ENCODE peak calls at places on chromosomes 16 and 17, in ten cellular contexts. One of them, this sample, is unnamed.

GRCh38 chr17:978110-979093 is 1.2 kb downstream of the NXN start:
- DNase-seq in heart right ventricle: peak; percentile 41
- DNase-seq in AG09319: no peak
- DNase-seq in fibroblast of lung: peak; percentile 44
- DNase-seq in C1 segment of cervical spinal cord: no peak
- DNase-seq in endodermal cell: peak; percentile 84
- DNase-seq in HCEC 1CT: peak; percentile 44
- DNase-seq in nucleus accumbens: no peak
- DNase-seq in central memory CD4-positive, alpha-beta T cell: no peak
- DNase-seq in stimulated activated CD8-positive, alpha-beta memory T cell treated with anti-CD3 and anti-CD28 coated beads, Interleukin-4, amount 100 ng/mL, for 1 hour: no peak
- DNase-seq in this sample: peak; percentile 24

GRCh38 chr17:64385187-64386083 is 5.2 kb downstream of the PECAM1 start:
- DNase-seq in heart right ventricle: peak; percentile 67
- DNase-seq in AG09319: peak; percentile 69
- DNase-seq in fibroblast of lung: peak; percentile 96
- DNase-seq in C1 segment of cervical spinal cord: no peak
- DNase-seq in endodermal cell: no peak
- DNase-seq in HCEC 1CT: peak; percentile 96
- DNase-seq in nucleus accumbens: no peak
- DNase-seq in central memory CD4-positive, alpha-beta T cell: no peak
- DNase-seq in stimulated activated CD8-positive, alpha-beta memory T cell treated with anti-CD3 and anti-CD28 coated beads, Interleukin-4, amount 100 ng/mL, for 1 hour: peak; percentile 44
- DNase-seq in this sample: peak; percentile 98

GRCh38 chr17:82586576-82587233 is 61.5 kb downstream of the WDR45B start:
- DNase-seq in heart right ventricle: no peak
- DNase-seq in AG09319: no peak
- DNase-seq in fibroblast of lung: no peak
- DNase-seq in C1 segment of cervical spinal cord: no peak
- DNase-seq in endodermal cell: no peak
- DNase-seq in HCEC 1CT: no peak
- DNase-seq in nucleus accumbens: no peak
- DNase-seq in central memory CD4-positive, alpha-beta T cell: no peak
- DNase-seq in stimulated activated CD8-positive, alpha-beta memory T cell treated with anti-CD3 and anti-CD28 coated beads, Interleukin-4, amount 100 ng/mL, for 1 hour: no peak
- DNase-seq in this sample: no peak

GRCh38 chr17:54899721-54900456 is 763 bp upstream of the TOM1L1 start:
- DNase-seq in heart right ventricle: no peak
- DNase-seq in AG09319: no peak
- DNase-seq in fibroblast of lung: no peak
- DNase-seq in C1 segment of cervical spinal cord: no peak
- DNase-seq in endodermal cell: peak; percentile 80
- DNase-seq in HCEC 1CT: no peak
- DNase-seq in nucleus accumbens: no peak
- DNase-seq in central memory CD4-positive, alpha-beta T cell: no peak
- DNase-seq in stimulated activated CD8-positive, alpha-beta memory T cell treated with anti-CD3 and anti-CD28 coated beads, Interleukin-4, amount 100 ng/mL, for 1 hour: no peak
- DNase-seq in this sample: no peak

GRCh38 chr16:48252013-48252412 is 4.7 kb upstream of the ABCC11 start:
- DNase-seq in heart right ventricle: no peak
- DNase-seq in AG09319: no peak
- DNase-seq in fibroblast of lung: no peak
- DNase-seq in C1 segment of cervical spinal cord: no peak
- DNase-seq in endodermal cell: no peak
- DNase-seq in HCEC 1CT: no peak
- DNase-seq in nucleus accumbens: no peak
- DNase-seq in central memory CD4-positive, alpha-beta T cell: no peak
- DNase-seq in stimulated activated CD8-positive, alpha-beta memory T cell treated with anti-CD3 and anti-CD28 coated beads, Interleukin-4, amount 100 ng/mL, for 1 hour: no peak
- DNase-seq in this sample: no peak

GRCh38 chr16:73020409-73020884 is 27.5 kb downstream of the ZFHX3 start:
- DNase-seq in heart right ventricle: peak; percentile 74
- DNase-seq in AG09319: peak; percentile 88
- DNase-seq in fibroblast of lung: peak; percentile 96
- DNase-seq in C1 segment of cervical spinal cord: peak; percentile 12
- DNase-seq in endodermal cell: peak; percentile 40
- DNase-seq in HCEC 1CT: peak; percentile 89
- DNase-seq in nucleus accumbens: no peak
- DNase-seq in central memory CD4-positive, alpha-beta T cell: no peak
- DNase-seq in stimulated activated CD8-positive, alpha-beta memory T cell treated with anti-CD3 and anti-CD28 coated beads, Interleukin-4, amount 100 ng/mL, for 1 hour: no peak
- DNase-seq in this sample: peak; percentile 90

GRCh38 chr17:41478240-41478639 is 2.7 kb downstream of the KRT35 start:
- DNase-seq in heart right ventricle: no peak
- DNase-seq in AG09319: no peak
- DNase-seq in fibroblast of lung: no peak
- DNase-seq in C1 segment of cervical spinal cord: no peak
- DNase-seq in endodermal cell: no peak
- DNase-seq in HCEC 1CT: no peak
- DNase-seq in nucleus accumbens: no peak
- DNase-seq in central memory CD4-positive, alpha-beta T cell: no peak
- DNase-seq in stimulated activated CD8-positive, alpha-beta memory T cell treated with anti-CD3 and anti-CD28 coated beads, Interleukin-4, amount 100 ng/mL, for 1 hour: no peak
- DNase-seq in this sample: no peak

GRCh38 chr16:79980650-79981521 is 380.3 kb upstream of the MAF start:
- DNase-seq in heart right ventricle: no peak
- DNase-seq in AG09319: no peak
- DNase-seq in fibroblast of lung: no peak
- DNase-seq in C1 segment of cervical spinal cord: peak; percentile 58
- DNase-seq in endodermal cell: no peak
- DNase-seq in HCEC 1CT: no peak
- DNase-seq in nucleus accumbens: peak; percentile 38
- DNase-seq in central memory CD4-positive, alpha-beta T cell: no peak
- DNase-seq in stimulated activated CD8-positive, alpha-beta memory T cell treated with anti-CD3 and anti-CD28 coated beads, Interleukin-4, amount 100 ng/mL, for 1 hour: no peak
- DNase-seq in this sample: no peak

GRCh38 chr17:77445030-77445907 is 304.5 kb downstream of the SEC14L1 start:
- DNase-seq in heart right ventricle: no peak
- DNase-seq in AG09319: peak; percentile 88
- DNase-seq in fibroblast of lung: peak; percentile 91
- DNase-seq in C1 segment of cervical spinal cord: peak; percentile 28
- DNase-seq in endodermal cell: no peak
- DNase-seq in HCEC 1CT: peak; percentile 54
- DNase-seq in nucleus accumbens: no peak
- DNase-seq in central memory CD4-positive, alpha-beta T cell: peak; percentile 96
- DNase-seq in stimulated activated CD8-positive, alpha-beta memory T cell treated with anti-CD3 and anti-CD28 coated beads, Interleukin-4, amount 100 ng/mL, for 1 hour: no peak
- DNase-seq in this sample: no peak

GRCh38 chr16:75621170-75621477 is 2.0 kb downstream of the ADAT1 start:
- DNase-seq in heart right ventricle: no peak
- DNase-seq in AG09319: no peak
- DNase-seq in fibroblast of lung: peak; percentile 60
- DNase-seq in C1 segment of cervical spinal cord: no peak
- DNase-seq in endodermal cell: peak; percentile 52
- DNase-seq in HCEC 1CT: peak; percentile 34
- DNase-seq in nucleus accumbens: no peak
- DNase-seq in central memory CD4-positive, alpha-beta T cell: no peak
- DNase-seq in stimulated activated CD8-positive, alpha-beta memory T cell treated with anti-CD3 and anti-CD28 coated beads, Interleukin-4, amount 100 ng/mL, for 1 hour: no peak
- DNase-seq in this sample: peak; percentile 46

GRCh38 chr16:4376126-4376819 is 4.6 kb downstream of the VASN start:
- DNase-seq in heart right ventricle: peak; percentile 86
- DNase-seq in AG09319: peak; percentile 79
- DNase-seq in fibroblast of lung: peak; percentile 90
- DNase-seq in C1 segment of cervical spinal cord: peak; percentile 74
- DNase-seq in endodermal cell: no peak
- DNase-seq in HCEC 1CT: peak; percentile 75
- DNase-seq in nucleus accumbens: peak; percentile 38
- DNase-seq in central memory CD4-positive, alpha-beta T cell: no peak
- DNase-seq in stimulated activated CD8-positive, alpha-beta memory T cell treated with anti-CD3 and anti-CD28 coated beads, Interleukin-4, amount 100 ng/mL, for 1 hour: no peak
- DNase-seq in this sample: peak; percentile 65

GRCh38 chr16:3012828-3013420 is at the start of gene CLDN9:
- DNase-seq in heart right ventricle: no peak
- DNase-seq in AG09319: no peak
- DNase-seq in fibroblast of lung: no peak
- DNase-seq in C1 segment of cervical spinal cord: no peak
- DNase-seq in endodermal cell: peak; percentile 88
- DNase-seq in HCEC 1CT: no peak
- DNase-seq in nucleus accumbens: no peak
- DNase-seq in central memory CD4-positive, alpha-beta T cell: no peak
- DNase-seq in stimulated activated CD8-positive, alpha-beta memory T cell treated with anti-CD3 and anti-CD28 coated beads, Interleukin-4, amount 100 ng/mL, for 1 hour: no peak
- DNase-seq in this sample: no peak

GRCh38 chr17:74104921-74105320 is 98.6 kb upstream of the RPL38 start:
- DNase-seq in heart right ventricle: no peak
- DNase-seq in AG09319: no peak
- DNase-seq in fibroblast of lung: no peak
- DNase-seq in C1 segment of cervical spinal cord: no peak
- DNase-seq in endodermal cell: no peak
- DNase-seq in HCEC 1CT: no peak
- DNase-seq in nucleus accumbens: no peak
- DNase-seq in central memory CD4-positive, alpha-beta T cell: no peak
- DNase-seq in stimulated activated CD8-positive, alpha-beta memory T cell treated with anti-CD3 and anti-CD28 coated beads, Interleukin-4, amount 100 ng/mL, for 1 hour: no peak
- DNase-seq in this sample: no peak

GRCh38 chr17:76529224-76529642 is 8.3 kb downstream of the CYGB start:
- DNase-seq in heart right ventricle: peak; percentile 81
- DNase-seq in AG09319: peak; percentile 91
- DNase-seq in fibroblast of lung: peak; percentile 98
- DNase-seq in C1 segment of cervical spinal cord: peak; percentile 68
- DNase-seq in endodermal cell: no peak
- DNase-seq in HCEC 1CT: peak; percentile 97
- DNase-seq in nucleus accumbens: no peak
- DNase-seq in central memory CD4-positive, alpha-beta T cell: no peak
- DNase-seq in stimulated activated CD8-positive, alpha-beta memory T cell treated with anti-CD3 and anti-CD28 coated beads, Interleukin-4, amount 100 ng/mL, for 1 hour: no peak
- DNase-seq in this sample: peak; percentile 85

GRCh38 chr16:17134586-17134985 is 336.2 kb downstream of the XYLT1 start:
- DNase-seq in heart right ventricle: no peak
- DNase-seq in AG09319: no peak
- DNase-seq in fibroblast of lung: no peak
- DNase-seq in C1 segment of cervical spinal cord: no peak
- DNase-seq in endodermal cell: no peak
- DNase-seq in HCEC 1CT: no peak
- DNase-seq in nucleus accumbens: no peak
- DNase-seq in central memory CD4-positive, alpha-beta T cell: no peak
- DNase-seq in stimulated activated CD8-positive, alpha-beta memory T cell treated with anti-CD3 and anti-CD28 coated beads, Interleukin-4, amount 100 ng/mL, for 1 hour: no peak
- DNase-seq in this sample: no peak

This sample was measured in MCF 10A.